ENCODE peak calls at places on chromosomes 3 and 15, in four cellular contexts. D, J, O and U are unnamed samples.
A peak's percentile ranks its signal among the peaks of the same experiment; 100 is the strongest.

GRCh38 chr3:196688349-196688748 is 23.7 kb downstream of the CEP19 start:
- DNase-seq in J (peak; percentile 25), O (peak; percentile 96), D (no peak), U (no peak)

GRCh38 chr3:125398952-125399351 is 23.8 kb upstream of the ZNF148 start:
- DNase-seq in J (no peak), D (no peak), O (no peak), U (no peak)

GRCh38 chr15:68278345-68279217 is 1.0 kb downstream of the FEM1B start:
- DNase-seq in J (peak; percentile 63), O (peak; percentile 71), D (peak; percentile 26), U (no peak)

GRCh38 chr3:20064796-20065564 is 24.7 kb downstream of the KAT2B start:
- DNase-seq in O (no peak), D (no peak), J (no peak), U (no peak)

GRCh38 chr3:129938140-129938930 is 36.2 kb upstream of the TRH start:
- DNase-seq in J (no peak), D (no peak), O (no peak), U (no peak)

GRCh38 chr15:99085413-99086326 is 19.2 kb upstream of the SYNM start:
- DNase-seq in O (peak; percentile 68), J (peak; percentile 9), D (no peak), U (no peak)

GRCh38 chr3:150268426-150269321 is 139.4 kb upstream of the TSC22D2 start:
- DNase-seq in O (peak; percentile 15), J (no peak), D (no peak), U (no peak)

GRCh38 chr3:124520970-124521369 is 209.3 kb upstream of the UMPS start:
- DNase-seq in J (no peak), O (no peak), D (no peak), U (no peak)

GRCh38 chr15:32030795-32031194 is 480 bp downstream of the CHRNA7 start:
- DNase-seq in J (no peak), D (peak; percentile 29), O (no peak), U (no peak)